ENCODE peak calls at places on chromosomes 6 and 20, in ten cellular contexts. Y is CD8-positive, alpha-beta memory T cell; G is K562; Q is BJ; E is adrenal gland; D is PC-9; M is neuronal stem cell; X is endodermal cell; Z is Caco-2; W is psoas muscle. C is an unnamed sample.

GRCh38 chr6:44967481-44967880 is 360.6 kb upstream of the RUNX2 start:
- DNase-seq in Y (no peak), G (no peak), Q (no peak), E (peak; percentile 19), D (no peak), M (no peak), X (no peak), Z (no peak), W (no peak), C (no peak)

GRCh38 chr6:6317825-6318733 is 2.4 kb downstream of the F13A1 start:
- DNase-seq in Y (no peak), G (no peak), Q (no peak), E (no peak), D (no peak), M (peak; percentile 55), X (peak; percentile 51), Z (no peak), W (no peak), C (peak; percentile 44)

GRCh38 chr6:56806368-56806767 is 148.5 kb upstream of the BEND6 start:
- DNase-seq in Y (no peak), G (no peak), Q (no peak), E (no peak), D (no peak), M (peak; percentile 23), X (no peak), Z (no peak), W (no peak), C (no peak)

GRCh38 chr6:41724638-41725501 is 10.5 kb downstream of the TFEB start:
- DNase-seq in Y (no peak), G (no peak), Q (no peak), E (peak; percentile 27), D (no peak), M (no peak), X (no peak), Z (no peak), W (no peak), C (no peak)

GRCh38 chr6:44431118-44431725 is 43.7 kb downstream of the CDC5L start:
- DNase-seq in Y (peak; percentile 12), G (peak; percentile 55), Q (no peak), E (peak; percentile 61), D (peak; percentile 28), M (peak; percentile 30), X (peak; percentile 67), Z (no peak), W (peak; percentile 21), C (peak; percentile 29)

GRCh38 chr6:149763866-149764265 is 14.3 kb downstream of the PCMT1 start:
- DNase-seq in Y (no peak), G (no peak), Q (no peak), E (no peak), D (no peak), M (no peak), X (no peak), Z (no peak), W (no peak), C (no peak)

GRCh38 chr20:56442381-56443365 is 25.8 kb upstream of the RTF2 start:
- DNase-seq in Y (peak; percentile 23), G (no peak), Q (no peak), E (no peak), D (no peak), M (no peak), X (peak; percentile 24), Z (no peak), W (no peak), C (no peak)

GRCh38 chr6:155351273-155352129 is 37.2 kb upstream of the TFB1M start:
- DNase-seq in Y (no peak), G (no peak), Q (no peak), E (no peak), D (no peak), M (no peak), X (no peak), Z (no peak), W (no peak), C (no peak)

GRCh38 chr20:17995967-17996819 is 27.4 kb downstream of the MGME1 start:
- DNase-seq in Y (peak; percentile 51), G (peak; percentile 52), Q (peak; percentile 19), E (peak; percentile 73), D (peak; percentile 41), M (peak; percentile 41), X (peak; percentile 69), Z (no peak), W (no peak), C (peak; percentile 66)

DNA sequence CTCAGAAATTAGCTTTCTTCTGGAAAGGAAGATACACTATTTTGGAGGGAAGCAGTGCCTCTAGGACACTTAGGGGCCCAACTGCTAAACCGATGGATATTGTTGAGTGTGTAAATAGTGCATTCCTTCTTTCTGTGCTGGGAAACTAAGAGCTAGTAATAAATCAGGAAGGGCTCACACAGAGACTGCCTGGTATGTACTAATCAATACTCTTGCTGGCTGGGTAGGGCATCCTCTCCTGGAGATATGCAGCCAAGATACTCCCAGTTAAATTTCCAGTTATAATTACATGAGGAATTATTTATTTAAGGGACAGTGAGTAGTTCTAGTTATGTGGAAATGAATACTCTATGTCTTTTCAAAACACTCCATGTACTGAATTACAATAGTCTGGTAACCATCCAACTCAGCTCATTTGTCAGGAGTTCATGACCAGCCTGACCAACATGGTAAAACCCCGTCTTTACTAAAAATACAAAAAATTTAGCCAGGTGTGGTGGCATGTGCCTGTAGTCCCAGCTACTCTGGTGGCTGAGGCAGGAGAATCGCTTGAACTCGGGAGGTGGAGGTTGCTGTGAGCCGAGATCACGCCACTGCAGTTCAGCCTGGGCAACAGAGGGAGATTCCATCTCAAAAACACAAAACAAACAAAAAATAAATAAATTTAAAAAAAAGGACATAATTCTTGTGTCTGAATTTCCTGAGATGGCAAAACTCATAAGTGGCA is 100.0 kb downstream of the OR2B2 start:
- DNase-seq in Y (no peak), G (no peak), Q (no peak), E (no peak), D (no peak), M (no peak), X (no peak), Z (no peak), W (no peak), C (no peak)
- H3K4me3 ChIP-seq in Y (no peak overlapping the region), G (peak overlapping the region; percentile 30), Q (no peak overlapping the region), E (no peak overlapping the region), D (no peak overlapping the region), M (no peak overlapping the region), X (no peak overlapping the region), Z (no peak overlapping the region), W (no peak overlapping the region), C (no peak overlapping the region)

GRCh38 chr6:37535701-37536461 is 36.2 kb upstream of the CCDC167 start:
- DNase-seq in Y (no peak), G (peak; percentile 72), Q (no peak), E (peak; percentile 44), D (peak; percentile 47), M (no peak), X (peak; percentile 79), Z (no peak), W (no peak), C (peak; percentile 82)
- H3K27me3 ChIP-seq in Y (no peaks in the 10 kb centered on the region), G (peaks cover 47% of the 10 kb centered on the region), Q (peaks cover 56% of the 10 kb centered on the region), E (peaks cover 25% of the 10 kb centered on the region), D (peaks cover 4% of the 10 kb centered on the region), M (no peaks in the 10 kb centered on the region), X (peaks cover 77% of the 10 kb centered on the region), Z (no peaks in the 10 kb centered on the region), W (peaks cover 12% of the 10 kb centered on the region), C (peaks cover 41% of the 10 kb centered on the region)

GRCh38 chr20:37228111-37228510 is 33.5 kb downstream of the GHRH start:
- DNase-seq in Y (no peak), G (no peak), Q (no peak), E (no peak), D (no peak), M (no peak), X (no peak), Z (peak; percentile 29), W (no peak), C (no peak)

GRCh38 chr20:37226889-37227288 is 34.7 kb downstream of the GHRH start:
- DNase-seq in Y (no peak), G (no peak), Q (no peak), E (peak; percentile 41), D (no peak), M (no peak), X (no peak), Z (peak; percentile 37), W (peak; percentile 25), C (no peak)

GRCh38 chr20:37228656-37229055 is 33.0 kb downstream of the GHRH start:
- DNase-seq in Y (no peak), G (no peak), Q (no peak), E (no peak), D (no peak), M (no peak), X (no peak), Z (peak; percentile 21), W (no peak), C (no peak)

GRCh38 chr20:37230200-37230599 is 31.4 kb downstream of the GHRH start:
- DNase-seq in Y (no peak), G (no peak), Q (no peak), E (no peak), D (no peak), M (no peak), X (no peak), Z (no peak), W (no peak), C (no peak)

DNA sequence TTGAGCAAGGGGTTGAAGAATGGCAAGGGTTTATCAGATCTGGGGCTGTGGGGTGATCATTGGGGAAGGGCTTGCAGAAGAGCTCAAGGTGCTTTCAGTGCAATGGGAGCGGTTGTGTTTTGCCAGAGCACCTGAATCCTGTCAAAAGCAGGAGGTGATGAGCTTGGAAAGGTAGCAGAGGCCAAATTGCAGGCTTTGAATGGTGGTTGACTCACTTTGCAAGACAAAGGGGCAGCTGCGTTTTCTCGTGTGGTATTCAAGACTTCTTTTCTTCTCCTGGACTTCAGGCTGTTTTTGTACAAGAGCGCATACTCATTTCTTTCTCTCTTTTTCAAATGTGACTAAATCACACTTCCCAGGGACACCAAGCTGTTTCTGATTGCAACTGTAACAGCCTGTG is 32.3 kb downstream of the GHRH start:
- DNase-seq in Y (no peak), G (no peak), Q (no peak), E (no peak), D (no peak), M (no peak), X (peak; percentile 58), Z (peak; percentile 30), W (no peak), C (peak; percentile 56)
- H3K36me3 ChIP-seq in Y (peaks cover 84% of the 10 kb centered on the region), G (peaks cover 99% of the 10 kb centered on the region), Q (peaks cover 43% of the 10 kb centered on the region), E (no peaks in the 10 kb centered on the region), D (peaks cover 46% of the 10 kb centered on the region), M (peaks cover 37% of the 10 kb centered on the region), X (peaks cover 99% of the 10 kb centered on the region), Z (peaks cover 10% of the 10 kb centered on the region), W (peaks cover 29% of the 10 kb centered on the region), C (peaks cover 54% of the 10 kb centered on the region)

GRCh38 chr6:163842467-163842866 is 427.9 kb downstream of the QKI start:
- DNase-seq in Y (no peak), G (no peak), Q (no peak), E (no peak), D (no peak), M (no peak), X (no peak), Z (no peak), W (no peak), C (no peak)

GRCh38 chr6:163841733-163842132 is 427.2 kb downstream of the QKI start:
- DNase-seq in Y (no peak), G (no peak), Q (no peak), E (no peak), D (no peak), M (no peak), X (no peak), Z (no peak), W (no peak), C (no peak)

GRCh38 chr6:163844761-163845160 is 430.2 kb downstream of the QKI start:
- DNase-seq in Y (no peak), G (no peak), Q (no peak), E (no peak), D (no peak), M (no peak), X (no peak), Z (no peak), W (no peak), C (no peak)

GRCh38 chr6:163843194-163843593 is 428.7 kb downstream of the QKI start:
- DNase-seq in Y (no peak), G (no peak), Q (no peak), E (no peak), D (no peak), M (no peak), X (no peak), Z (no peak), W (no peak), C (no peak)

GRCh38 chr6:163844352-163844751 is 429.8 kb downstream of the QKI start:
- DNase-seq in Y (no peak), G (no peak), Q (no peak), E (no peak), D (no peak), M (no peak), X (no peak), Z (no peak), W (no peak), C (no peak)
- H3K4me3 ChIP-seq in Y (no peak overlapping the region), G (no peak overlapping the region), Q (no peak overlapping the region), E (no peak overlapping the region), D (no peak overlapping the region), M (no peak overlapping the region), X (no peak overlapping the region), Z (no peak overlapping the region), W (no peak overlapping the region), C (no peak overlapping the region)

C was measured in H7.